ENCODE peak calls at places on chromosomes 16 and 17, in eight cellular contexts. E is nephron progenitor cell; X is omental fat pad; R is fibroblast of lung; M is NB4; V is left ventricle myocardium inferior; W is choroid plexus epithelial cell; I is activated CD8-positive, alpha-beta T cell treated with anti-CD3 and anti-CD28 coated beads for 36 hours. O is an unnamed sample.

GRCh38 chr17:50396261-50397110 is 837 bp downstream of the LRRC59 start:
- DNase-seq in E (peak; percentile 13), V (no peak), M (peak; percentile 61), W (peak; percentile 65), X (peak; percentile 36), R (peak; percentile 81), I (peak; percentile 58), O (no peak)

GRCh38 chr16:77069929-77070328 is 121.1 kb upstream of the MON1B start:
- DNase-seq in I (no peak), W (no peak), E (no peak), M (no peak), X (no peak), V (no peak), R (no peak), O (no peak)

GRCh38 chr17:77965354-77965753 is 6.9 kb downstream of the TNRC6C start:
- DNase-seq in V (no peak), E (no peak), X (no peak), I (no peak), M (no peak), W (no peak), R (no peak), O (no peak)

GRCh38 chr16:66304151-66304550 is 62.3 kb upstream of the CDH5 start:
- DNase-seq in W (no peak), X (no peak), R (no peak), V (no peak), M (no peak), E (no peak), I (no peak), O (no peak)

GRCh38 chr17:67779098-67779672 is 46.1 kb upstream of the BPTF start:
- DNase-seq in W (peak; percentile 92), X (no peak), V (peak; percentile 42), E (peak; percentile 45), I (peak; percentile 30), R (peak; percentile 81), M (peak; percentile 47), O (no peak)

GRCh38 chr17:65638221-65638940 is 76.9 kb upstream of the AXIN2 start:
- DNase-seq in X (no peak), R (peak; percentile 88), W (peak; percentile 71), V (no peak), M (no peak), E (no peak), I (no peak), O (no peak)

GRCh38 chr16:8565498-8565897 is 24.8 kb downstream of the TMEM114 start:
- DNase-seq in I (peak; percentile 21), V (no peak), M (no peak), E (peak; percentile 25), R (no peak), W (no peak), X (no peak), O (no peak)

GRCh38 chr16:3004781-3005284 is 7.9 kb upstream of the CLDN9 start:
- DNase-seq in X (no peak), R (no peak), W (no peak), M (peak; percentile 57), E (peak; percentile 35), V (no peak), I (no peak), O (no peak)

GRCh38 chr17:69555056-69555455 is 140.6 kb downstream of the MAP2K6 start:
- DNase-seq in V (no peak), R (no peak), E (no peak), X (no peak), M (no peak), I (no peak), W (no peak), O (no peak)

GRCh38 chr17:65292430-65292829 is 155.3 kb downstream of the RGS9 start:
- DNase-seq in R (no peak), M (peak; percentile 22), E (no peak), X (no peak), I (peak; percentile 17), V (no peak), W (no peak), O (no peak)

GRCh38 chr16:19502395-19503131 is 19.3 kb downstream of the GDE1 start:
- DNase-seq in E (peak; percentile 83), M (peak; percentile 79), X (peak; percentile 56), W (peak; percentile 89), I (peak; percentile 83), V (peak; percentile 36), R (peak; percentile 84), O (peak; percentile 34)

GRCh38 chr16:61581417-61582046 is 454.7 kb downstream of the CDH8 start:
- DNase-seq in W (no peak), V (no peak), R (no peak), E (no peak), I (no peak), M (no peak), X (no peak), O (no peak)

GRCh38 chr17:7912927-7913524 is 3.1 kb downstream of the RNF227 start:
- DNase-seq in M (peak; percentile 85), E (peak; percentile 33), I (peak; percentile 59), V (no peak), X (no peak), W (peak; percentile 87), R (peak; percentile 86), O (no peak)

GRCh38 chr16:28168991-28169554 is 42.7 kb downstream of the XPO6 start:
- DNase-seq in R (no peak), X (no peak), M (no peak), E (no peak), I (peak; percentile 60), W (no peak), V (no peak), O (no peak)

GRCh38 chr16:228917-229730 is at the start of gene LUC7L:
- DNase-seq in I (peak; percentile 93), V (peak; percentile 90), X (peak; percentile 41), M (peak; percentile 85), E (peak; percentile 90), R (peak; percentile 85), W (peak; percentile 88), O (peak; percentile 89)

GRCh38 chr16:239948-240277 is 5.3 kb downstream of the FAM234A start:
- DNase-seq in W (peak; percentile 15), I (no peak), E (no peak), R (peak; percentile 23), M (no peak), X (no peak), V (no peak), O (no peak)

GRCh38 chr16:229731-230281 is 557 bp upstream of the LUC7L start:
- DNase-seq in W (no peak), X (no peak), R (no peak), E (no peak), V (no peak), M (no peak), I (no peak), O (no peak)

GRCh38 chr16:230949-231348 is 1.7 kb upstream of the LUC7L start:
- DNase-seq in R (no peak), X (no peak), I (no peak), V (no peak), W (no peak), E (no peak), M (no peak), O (no peak)

GRCh38 chr16:234468-235305 is at the start of gene FAM234A:
- DNase-seq in X (peak; percentile 91), R (peak; percentile 85), V (peak; percentile 93), M (peak; percentile 91), I (peak; percentile 97), W (peak; percentile 89), E (peak; percentile 97), O (peak; percentile 98)
- TF ChIP-seq CTCF in X (no peak), R (peak; percentile 41), V (peak; percentile 57), M (peak; percentile 25), I (peak; percentile 59), W (peak; percentile 42), E (no peak), O (no peak)

DNA sequence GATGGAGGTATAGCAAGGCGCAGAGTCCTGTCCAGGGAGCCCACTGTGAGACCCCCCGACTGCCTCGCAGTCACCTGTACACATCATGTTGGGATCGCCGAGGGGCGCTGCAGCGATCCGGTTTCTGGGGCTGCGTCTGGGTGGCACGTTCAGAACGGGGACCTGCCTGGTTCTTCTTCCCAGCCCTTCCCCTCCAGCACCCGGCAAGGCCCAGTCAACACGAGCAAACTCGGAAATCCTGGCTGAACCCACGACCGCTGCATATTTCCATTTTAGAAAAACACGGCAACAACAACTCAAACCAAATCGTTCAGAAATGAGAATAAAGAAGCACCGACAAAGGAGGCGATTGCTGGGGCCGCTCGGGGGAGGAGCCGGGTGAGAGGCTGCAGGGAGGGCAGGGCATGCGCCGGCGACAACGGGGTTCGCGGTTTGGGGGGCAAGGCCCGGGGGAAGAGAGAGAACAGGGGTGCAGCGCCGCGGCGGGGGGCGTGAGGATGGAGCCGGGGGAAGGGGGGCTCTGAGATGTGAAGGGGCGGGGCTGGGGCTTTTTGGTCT is 597 bp downstream of the HSDL1 start:
- DNase-seq in E (peak; percentile 55), V (peak; percentile 32), R (peak; percentile 9), W (peak; percentile 24), I (peak; percentile 62), M (peak; percentile 52), X (no peak), O (peak; percentile 35)
- TF ChIP-seq CTCF in E (no peak), V (no peak), R (no peak), W (peak; percentile 35), I (no peak), M (peak; percentile 33), X (no peak), O (no peak)

DNA sequence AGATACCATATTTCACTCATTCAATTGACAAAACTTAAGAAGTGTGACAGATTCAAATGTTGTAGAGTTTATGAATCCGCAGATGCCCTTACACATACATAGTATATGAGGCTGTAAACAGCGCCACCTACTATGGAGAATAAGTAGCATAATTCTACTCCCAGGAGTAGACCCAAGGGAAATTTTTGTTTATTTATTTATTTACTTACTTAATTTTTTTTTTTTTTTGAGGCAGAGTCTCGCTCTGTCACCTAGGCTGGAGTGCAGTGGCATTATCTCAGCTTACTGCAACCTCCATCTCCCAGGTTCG is 35.5 kb downstream of the GAN start:
- DNase-seq in V (no peak), W (peak; percentile 36), E (no peak), I (no peak), M (peak; percentile 13), R (peak; percentile 2), X (no peak), O (no peak)
- TF ChIP-seq CTCF in V (no peak), W (peak; percentile 29), E (no peak), I (no peak), M (no peak), R (no peak), X (no peak), O (no peak)

GRCh38 chr17:40345161-40346034 is 19.1 kb downstream of the GJD3 start:
- DNase-seq in W (peak; percentile 62), I (no peak), R (peak; percentile 59), X (no peak), V (peak; percentile 84), M (peak; percentile 76), E (peak; percentile 77), O (no peak)
- TF ChIP-seq CTCF in W (no peak), I (no peak), R (no peak), X (no peak), V (no peak), M (no peak), E (no peak), O (no peak)